ENCODE peak calls at places on chromosomes 7 and 10, in six cellular contexts. J is H9, Z is IMR-90, B is neuronal stem cell, U is mesenchymal stem cell, Y is H1. K is an unnamed sample.

GRCh38 chr10:11120711-11121110 is 103.0 kb downstream of the CELF2 start:
- DNase-seq in J (no peak), Z (no peak), B (no peak), U (no peak), Y (no peak), K (no peak)

GRCh38 chr7:44784364-44784763 is 12.1 kb upstream of the PPIA start:
- DNase-seq in J (no peak), Z (no peak), B (no peak), U (no peak), Y (no peak), K (no peak)

GRCh38 chr7:66629659-66630058 is 978 bp downstream of the KCTD7 start:
- DNase-seq in J (no peak), Z (no peak), B (no peak), U (no peak), Y (no peak), K (no peak)

GRCh38 chr10:129936923-129937300 is 27.2 kb downstream of the EBF3 start:
- DNase-seq in J (no peak), Z (no peak), B (no peak), U (no peak), Y (no peak), K (no peak)

GRCh38 chr10:45423976-45424499 is 50.0 kb downstream of the ALOX5 start:
- DNase-seq in J (no peak), Z (no peak), B (no peak), U (no peak), Y (no peak), K (no peak)

GRCh38 chr7:153091477-153091876 is 331.9 kb downstream of the ACTR3B start:
- DNase-seq in J (no peak), Z (no peak), B (no peak), U (no peak), Y (no peak), K (no peak)

GRCh38 chr7:151245360-151246160 is 2.9 kb downstream of the SMARCD3 start:
- DNase-seq in J (peak; percentile 64), Z (no peak), B (peak; percentile 36), U (peak; percentile 43), Y (peak; percentile 81), K (peak; percentile 49)

GRCh38 chr7:130486114-130486962 is 5.5 kb upstream of the MEST start:
- DNase-seq in J (peak; percentile 95), Z (no peak), B (peak; percentile 71), U (no peak), Y (peak; percentile 87), K (peak; percentile 98)

GRCh38 chr7:109336531-109336930 is 766.9 kb downstream of the DNAJB9 start:
- DNase-seq in J (no peak), Z (no peak), B (no peak), U (no peak), Y (no peak), K (no peak)

GRCh38 chr7:17844514-17845196 is 95.6 kb downstream of the SNX13 start:
- DNase-seq in J (no peak), Z (peak; percentile 15), B (no peak), U (no peak), Y (no peak), K (peak; percentile 4)

GRCh38 chr7:114921636-114922150 is at the start of gene MDFIC:
- DNase-seq in J (peak; percentile 59), Z (no peak), B (no peak), U (no peak), Y (no peak), K (no peak)

GRCh38 chr7:469591-469961 is 50.1 kb downstream of the PDGFA start:
- DNase-seq in J (no peak), Z (no peak), B (no peak), U (no peak), Y (peak; percentile 39), K (no peak)

GRCh38 chr7:48298779-48299178 is 127.5 kb downstream of the ABCA13 start:
- DNase-seq in J (no peak), Z (peak; percentile 84), B (no peak), U (peak; percentile 1), Y (no peak), K (peak; percentile 5)

GRCh38 chr7:28408105-28408973 is 4.0 kb upstream of the CREB5 start:
- DNase-seq in J (peak; percentile 62), Z (peak; percentile 81), B (peak; percentile 32), U (peak; percentile 87), Y (peak; percentile 64), K (peak; percentile 77)

GRCh38 chr7:132858760-132859159 is 223.1 kb downstream of the CHCHD3 start:
- DNase-seq in J (no peak), Z (no peak), B (no peak), U (no peak), Y (no peak), K (no peak)
- H2BK15ac ChIP-seq in J (no peak overlapping the region), Z (no peak overlapping the region), B (no peak overlapping the region), U (no peak overlapping the region), Y (no peak overlapping the region), K (no peak overlapping the region)

GRCh38 chr10:21637795-21638194 is 103.8 kb downstream of the MLLT10 start:
- DNase-seq in J (no peak), Z (no peak), B (peak; percentile 18), U (no peak), Y (no peak), K (no peak)
- H2BK15ac ChIP-seq in J (no peak overlapping the region), Z (no peak overlapping the region), B (no peak overlapping the region), U (no peak overlapping the region), Y (no peak overlapping the region), K (no peak overlapping the region)

DNA sequence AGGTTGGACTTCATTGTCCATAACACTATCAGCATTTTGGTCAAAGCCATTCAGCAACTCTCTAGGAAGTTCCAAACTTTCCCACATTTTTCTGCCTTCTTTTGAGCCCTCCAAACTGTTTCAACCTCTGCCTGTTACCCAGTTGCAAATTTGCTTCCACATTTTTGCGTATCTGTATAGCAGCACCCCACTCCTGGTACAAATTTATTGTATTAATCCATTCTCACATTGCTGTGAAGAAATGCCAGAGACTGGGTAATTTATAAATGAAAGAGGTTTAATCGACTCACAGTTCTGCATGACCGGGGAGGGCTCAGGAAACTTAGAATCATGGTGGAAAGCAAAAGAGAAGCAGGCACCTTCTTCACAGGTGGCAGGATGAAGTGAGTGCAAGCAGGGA is 198.8 kb downstream of the MTERF1 start:
- DNase-seq in J (no peak), Z (no peak), B (no peak), U (no peak), Y (no peak), K (no peak)
- H2BK15ac ChIP-seq in J (no peak overlapping the region), Z (no peak overlapping the region), B (no peak overlapping the region), U (no peak overlapping the region), Y (no peak overlapping the region), K (no peak overlapping the region)

GRCh38 chr7:64854969-64855368 is 48.1 kb upstream of the ZNF273 start:
- DNase-seq in J (no peak), Z (no peak), B (no peak), U (no peak), Y (no peak), K (no peak)

GRCh38 chr7:64849924-64850499 is 53.1 kb upstream of the ZNF273 start:
- DNase-seq in J (no peak), Z (no peak), B (no peak), U (no peak), Y (no peak), K (no peak)

GRCh38 chr7:64853679-64854078 is 49.4 kb upstream of the ZNF273 start:
- DNase-seq in J (no peak), Z (no peak), B (no peak), U (no peak), Y (no peak), K (no peak)

DNA sequence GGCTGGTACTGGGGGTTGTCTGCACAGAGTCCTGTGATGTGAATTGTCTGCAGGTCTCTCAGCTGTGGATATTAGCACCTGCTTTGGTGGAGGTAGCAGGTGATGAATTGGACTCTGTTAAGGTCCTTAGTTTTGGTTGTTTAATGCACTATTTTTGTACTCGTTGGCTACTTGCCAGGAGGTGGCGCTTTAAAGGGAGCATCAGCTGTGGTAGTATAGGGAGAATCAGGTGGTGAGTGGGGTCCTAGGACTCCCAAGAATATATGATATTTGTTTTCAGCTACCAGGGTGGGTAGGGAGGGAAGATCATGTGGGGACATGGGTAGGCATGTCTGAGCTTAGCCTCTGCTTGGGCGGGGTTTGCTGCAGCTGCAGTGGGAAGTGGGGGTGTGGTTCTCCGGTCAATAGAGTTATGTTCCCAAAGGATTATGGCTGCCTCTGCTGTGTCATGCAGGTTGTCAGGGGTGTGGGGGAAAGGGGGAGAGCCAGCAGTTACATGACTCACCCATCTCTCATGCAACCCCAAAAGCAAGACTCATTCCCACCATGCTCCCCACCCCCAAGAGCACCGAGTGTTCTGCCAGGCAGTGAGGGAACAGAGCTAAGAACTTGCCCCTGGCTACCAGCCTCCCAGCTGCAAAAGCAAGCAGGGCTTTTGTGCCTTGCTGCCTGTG is 53.7 kb upstream of the ZNF273 start:
- DNase-seq in J (no peak), Z (peak; percentile 2), B (no peak), U (no peak), Y (no peak), K (peak; percentile 9)
- H2BK15ac ChIP-seq in J (no peak overlapping the region), Z (no peak overlapping the region), B (no peak overlapping the region), U (no peak overlapping the region), Y (no peak overlapping the region), K (no peak overlapping the region)

DNA sequence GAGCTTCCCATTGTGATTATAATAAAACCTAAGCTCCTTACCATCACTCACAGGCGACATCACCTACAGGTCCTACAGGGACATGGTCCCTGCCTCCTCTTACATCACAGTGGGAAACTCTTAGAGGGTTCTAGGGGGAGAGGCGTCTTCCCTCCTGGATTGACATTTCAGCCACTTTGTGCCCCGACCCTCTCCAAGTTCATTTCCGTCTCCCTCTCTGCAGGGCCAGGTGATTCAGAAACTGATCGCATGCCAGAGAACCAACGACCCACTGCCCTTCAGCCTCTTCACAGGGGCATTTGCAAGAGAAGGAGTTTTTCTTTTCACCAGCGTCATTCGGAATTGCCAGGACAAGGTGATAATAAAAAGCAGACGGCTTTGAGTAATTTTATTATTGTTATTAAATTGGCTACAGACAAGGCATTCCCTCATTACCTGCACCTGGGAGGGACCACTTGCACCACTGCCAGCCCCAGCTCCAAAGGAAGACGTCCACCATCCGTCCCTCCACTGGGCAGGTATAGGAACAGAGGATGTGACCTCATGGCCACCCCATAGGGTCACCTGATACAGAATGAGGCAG is 85.8 kb upstream of the CUX1 start:
- DNase-seq in J (no peak), Z (no peak), B (no peak), U (no peak), Y (no peak), K (no peak)
- H2BK15ac ChIP-seq in J (no peak overlapping the region), Z (no peak overlapping the region), B (no peak overlapping the region), U (no peak overlapping the region), Y (peak overlapping the region; percentile 53), K (no peak overlapping the region)

K was measured in mesendoderm.